ENCODE peak calls at places on chromosomes 7 and 10, in six cellular contexts. E is C1 segment of cervical spinal cord; Q is breast epithelium; G is stimulated activated CD8-positive, alpha-beta memory T cell treated with anti-CD3 and anti-CD28 coated beads, Interleukin-7, amount 100 ng/mL, for 1 hour; D is EH; V is GM12892. U is an unnamed sample.

GRCh38 chr7:92569137-92569536 is 21.1 kb downstream of the FAM133B start:
- DNase-seq in E (no peak), G (no peak), V (no peak), Q (no peak), D (no peak), U (no peak)

GRCh38 chr10:131131726-131132561 is 179.6 kb downstream of the TCERG1L start:
- DNase-seq in D (no peak), V (no peak), G (no peak), Q (no peak), E (no peak), U (no peak)

GRCh38 chr10:94496010-94496409 is 49.6 kb upstream of the HELLS start:
- DNase-seq in E (no peak), D (peak), V (no peak), Q (no peak), G (no peak), U (no peak)

GRCh38 chr7:107668296-107668695 is 7.7 kb downstream of the SLC26A4 start:
- DNase-seq in E (no peak), D (no peak), G (no peak), V (no peak), Q (no peak), U (no peak)

GRCh38 chr10:110335314-110336064 is 30.8 kb upstream of the SMNDC1 start:
- DNase-seq in D (no peak), Q (no peak), G (no peak), V (no peak), E (no peak), U (no peak)

GRCh38 chr10:20195076-20195475 is 378.8 kb downstream of the PLXDC2 start:
- DNase-seq in G (no peak), Q (no peak), E (no peak), V (no peak), D (no peak), U (no peak)

GRCh38 chr7:36314491-36314890 is 75.2 kb upstream of the ANLN start:
- DNase-seq in G (no peak), Q (no peak), E (no peak), D (no peak), V (no peak), U (no peak)

GRCh38 chr7:94049615-94050014 is 45.5 kb upstream of the BET1 start:
- DNase-seq in V (no peak), G (no peak), D (no peak), E (no peak), Q (no peak), U (no peak)

GRCh38 chr7:47725031-47725780 is 143.3 kb upstream of the TNS3 start:
- DNase-seq in D (no peak), Q (no peak), G (no peak), V (no peak), E (no peak), U (no peak)

GRCh38 chr10:27534341-27534740 is 30.2 kb downstream of the RAB18 start:
- DNase-seq in E (no peak), G (no peak), V (no peak), D (no peak), Q (no peak), U (no peak)

GRCh38 chr7:82288769-82289535 is 154.6 kb downstream of the CACNA2D1 start:
- DNase-seq in Q (no peak), G (no peak), D (peak), E (no peak), V (no peak), U (no peak)

GRCh38 chr10:59557052-59557451 is 152.6 kb downstream of the SLC16A9 start:
- DNase-seq in G (no peak), V (no peak), Q (no peak), D (no peak), E (no peak), U (no peak)

GRCh38 chr10:78691301-78692030 is 377.3 kb upstream of the ZMIZ1 start:
- DNase-seq in D (no peak), Q (no peak), V (no peak), G (no peak), E (no peak), U (no peak)

GRCh38 chr7:264541-265191 is 25.3 kb upstream of the FOXL3 start:
- DNase-seq in G (no peak), V (no peak), Q (peak), E (no peak), D (peak), U (no peak)

GRCh38 chr7:47943676-47944474 is 4.4 kb downstream of the PKD1L1 start:
- DNase-seq in V (no peak), D (peak), E (no peak), Q (no peak), G (no peak), U (no peak)

GRCh38 chr7:51645707-51646298 is 329.2 kb upstream of the COBL start:
- DNase-seq in G (no peak), V (no peak), E (no peak), D (no peak), Q (no peak), U (no peak)

GRCh38 chr10:121306159-121306673 is 292.0 kb downstream of the FGFR2 start:
- DNase-seq in E (no peak), D (no peak), V (no peak), G (no peak), Q (no peak), U (no peak)

GRCh38 chr10:116888380-116889055 is 39.2 kb downstream of the ENO4 start:
- DNase-seq in E (no peak), Q (peak), G (no peak), V (no peak), D (peak), U (no peak)

GRCh38 chr7:27576360-27576944 is 86.2 kb downstream of the HIBADH start:
- DNase-seq in G (no peak), D (peak), V (no peak), Q (no peak), E (no peak), U (no peak)

GRCh38 chr10:44258019-44258418 is 126.9 kb downstream of the CXCL12 start:
- DNase-seq in V (no peak), G (no peak), D (no peak), Q (no peak), E (no peak), U (no peak)

GRCh38 chr10:11865561-11865960 is 42.4 kb downstream of the PROSER2 start:
- DNase-seq in G (no peak), V (no peak), E (no peak), D (no peak), Q (no peak), U (no peak)

GRCh38 chr10:33365871-33366411 is 31.5 kb upstream of the NRP1 start:
- DNase-seq in V (no peak), D (peak), G (no peak), E (no peak), Q (no peak), U (no peak)

GRCh38 chr7:23893942-23894890 is 184.2 kb downstream of the STK31 start:
- DNase-seq in D (peak), Q (no peak), E (no peak), V (no peak), G (peak), U (no peak)

GRCh38 chr7:36775061-36775631 is 50.9 kb upstream of the AOAH start:
- DNase-seq in E (no peak), V (no peak), D (no peak), G (no peak), Q (no peak), U (no peak)

GRCh38 chr7:87567052-87567451 is 33.6 kb downstream of the ABCB1 start:
- DNase-seq in D (peak), G (no peak), E (no peak), V (no peak), Q (no peak), U (no peak)

GRCh38 chr10:117603081-117603480 is 60.5 kb downstream of the EMX2 start:
- DNase-seq in E (no peak), G (no peak), D (no peak), Q (no peak), V (no peak), U (no peak)

GRCh38 chr7:117110480-117111315 is 157.4 kb downstream of the ST7 start:
- DNase-seq in G (no peak), E (no peak), D (no peak), V (peak), Q (no peak), U (no peak)

GRCh38 chr7:85664341-85664740 is 477.5 kb upstream of the SEMA3D start:
- DNase-seq in G (no peak), V (no peak), Q (no peak), E (no peak), D (no peak), U (no peak)

GRCh38 chr7:7257899-7258692 is 75.8 kb downstream of the C1GALT1 start:
- DNase-seq in Q (no peak), D (no peak), V (peak), E (no peak), G (no peak), U (no peak)

GRCh38 chr7:43491984-43492383 is 90.9 kb upstream of the STK17A start:
- DNase-seq in D (peak), G (no peak), E (no peak), Q (no peak), V (no peak), U (no peak)

GRCh38 chr10:3068201-3068967 is 1.0 kb downstream of the PFKP start:
- DNase-seq in Q (peak), G (no peak), V (peak), D (peak), E (peak), U (no peak)

U was measured in activated T-helper 1 cell treated with anti-CD3 and anti-CD28 coated beads, Interleukin-2, amount 50 U/mL, for 16 hours.